ENCODE peak calls at places on chromosomes 11 and 22, in nine cellular contexts. N, S, C, V, Q, M, P, I and D are unnamed samples.

GRCh38 chr11:129856036-129856435 is 39.3 kb downstream of the NFRKB start:
- DNase-seq in N (no peak), S (no peak), C (no peak), V (no peak), Q (no peak), M (no peak), P (no peak), I (no peak), D (no peak)

GRCh38 chr11:64887757-64888405 is 9.5 kb upstream of the EHD1 start:
- DNase-seq in N (peak), S (peak), C (no peak), V (peak), Q (peak), M (peak), P (peak), I (peak), D (peak)

GRCh38 chr11:132888226-132888625 is 644.1 kb downstream of the OPCML start:
- DNase-seq in N (no peak), S (no peak), C (no peak), V (no peak), Q (no peak), M (no peak), P (no peak), I (no peak), D (no peak)

GRCh38 chr11:120694706-120695105 is 183.2 kb downstream of the GRIK4 start:
- DNase-seq in N (no peak), S (no peak), C (no peak), V (no peak), Q (no peak), M (no peak), P (no peak), I (no peak), D (no peak)

GRCh38 chr11:44633641-44634040 is 68.2 kb downstream of the CD82 start:
- DNase-seq in N (peak), S (no peak), C (no peak), V (no peak), Q (no peak), M (no peak), P (no peak), I (no peak), D (no peak)

GRCh38 chr22:19085233-19086043 is 36.8 kb downstream of the DGCR2 start:
- DNase-seq in N (no peak), S (no peak), C (peak), V (no peak), Q (no peak), M (no peak), P (no peak), I (no peak), D (no peak)

GRCh38 chr22:17157714-17158113 is 1.4 kb downstream of the HDHD5 start:
- DNase-seq in N (no peak), S (no peak), C (no peak), V (no peak), Q (no peak), M (no peak), P (no peak), I (no peak), D (no peak)

GRCh38 chr11:64537876-64538275 is 53.1 kb upstream of the SLC22A12 start:
- DNase-seq in N (peak), S (no peak), C (no peak), V (no peak), Q (no peak), M (no peak), P (no peak), I (peak), D (no peak)

GRCh38 chr11:27861706-27862430 is 161.6 kb upstream of the BDNF start:
- DNase-seq in N (no peak), S (no peak), C (peak), V (no peak), Q (no peak), M (no peak), P (no peak), I (no peak), D (no peak)

GRCh38 chr11:131504199-131504949 is 134.0 kb downstream of the NTM start:
- DNase-seq in N (no peak), S (peak), C (no peak), V (peak), Q (peak), M (no peak), P (no peak), I (peak), D (peak)

GRCh38 chr11:57513911-57514537 is 1.5 kb downstream of the SLC43A1 start:
- DNase-seq in N (peak), S (no peak), C (no peak), V (no peak), Q (no peak), M (peak), P (no peak), I (peak), D (peak)

GRCh38 chr22:49964136-49964492 is 3.5 kb downstream of the PIM3 start:
- DNase-seq in N (peak), S (no peak), C (no peak), V (no peak), Q (no peak), M (peak), P (peak), I (peak), D (no peak)

GRCh38 chr11:29300441-29300840 is 716.4 kb downstream of the KCNA4 start:
- DNase-seq in N (no peak), S (no peak), C (peak), V (no peak), Q (no peak), M (no peak), P (no peak), I (no peak), D (no peak)

GRCh38 chr22:19105456-19105855 is 16.8 kb downstream of the DGCR2 start:
- DNase-seq in N (peak), S (no peak), C (no peak), V (no peak), Q (no peak), M (no peak), P (no peak), I (no peak), D (no peak)

GRCh38 chr11:62128835-62129234 is 5.0 kb downstream of the INCENP start:
- DNase-seq in N (peak), S (no peak), C (no peak), V (no peak), Q (no peak), M (no peak), P (no peak), I (no peak), D (peak)

GRCh38 chr11:86066033-86066432 is 2.9 kb downstream of the PICALM start:
- DNase-seq in N (no peak), S (no peak), C (no peak), V (no peak), Q (no peak), M (no peak), P (no peak), I (no peak), D (no peak)

GRCh38 chr11:128052912-128053641 is 534.3 kb downstream of the ETS1 start:
- DNase-seq in N (no peak), S (no peak), C (peak), V (no peak), Q (no peak), M (no peak), P (peak), I (no peak), D (no peak)

GRCh38 chr11:109106201-109106906 is 315.6 kb upstream of the C11orf87 start:
- DNase-seq in N (no peak), S (no peak), C (no peak), V (no peak), Q (no peak), M (no peak), P (no peak), I (no peak), D (no peak)

GRCh38 chr11:133577403-133577802 is 45.1 kb upstream of the OPCML start:
- DNase-seq in N (no peak), S (no peak), C (no peak), V (no peak), Q (no peak), M (no peak), P (no peak), I (no peak), D (no peak)

GRCh38 chr22:25485626-25486545 is 78.6 kb upstream of the GRK3 start:
- DNase-seq in N (no peak), S (no peak), C (no peak), V (no peak), Q (no peak), M (no peak), P (no peak), I (no peak), D (no peak)

GRCh38 chr22:47836957-47837356 is 1074.5 kb downstream of the TBC1D22A start:
- DNase-seq in N (no peak), S (no peak), C (peak), V (no peak), Q (no peak), M (no peak), P (no peak), I (no peak), D (no peak)

GRCh38 chr11:62242021-62242420 is at the start of gene SCGB1D2:
- DNase-seq in N (no peak), S (no peak), C (no peak), V (no peak), Q (no peak), M (peak), P (no peak), I (peak), D (no peak)

GRCh38 chr22:34105461-34106062 is 185.3 kb upstream of the LARGE1 start:
- DNase-seq in N (peak), S (peak), C (no peak), V (peak), Q (peak), M (peak), P (no peak), I (peak), D (peak)

GRCh38 chr11:47192111-47192510 is 5.9 kb upstream of the PACSIN3 start:
- DNase-seq in N (no peak), S (no peak), C (no peak), V (no peak), Q (no peak), M (no peak), P (no peak), I (no peak), D (no peak)

GRCh38 chr11:70078095-70078795 is at the start of gene ANO1:
- DNase-seq in N (peak), S (no peak), C (no peak), V (no peak), Q (no peak), M (no peak), P (no peak), I (no peak), D (no peak)

GRCh38 chr11:84714316-84714780 is 912.8 kb downstream of the DLG2 start:
- DNase-seq in N (no peak), S (peak), C (no peak), V (no peak), Q (no peak), M (peak), P (no peak), I (peak), D (no peak)

GRCh38 chr11:105071060-105071732 is 26.1 kb upstream of the CARD16 start:
- DNase-seq in N (no peak), S (no peak), C (no peak), V (no peak), Q (no peak), M (no peak), P (no peak), I (no peak), D (no peak)

GRCh38 chr11:117663389-117663788 is 133.6 kb downstream of the DSCAML1 start:
- DNase-seq in N (no peak), S (peak), C (no peak), V (peak), Q (peak), M (no peak), P (no peak), I (peak), D (peak)

GRCh38 chr11:103798029-103798428 is 238.4 kb upstream of the DDI1 start:
- DNase-seq in N (no peak), S (no peak), C (peak), V (no peak), Q (no peak), M (no peak), P (no peak), I (peak), D (no peak)

GRCh38 chr11:70240337-70240736 is 30.2 kb upstream of the PPFIA1 start:
- DNase-seq in N (no peak), S (no peak), C (no peak), V (no peak), Q (no peak), M (no peak), P (no peak), I (no peak), D (no peak)

GRCh38 chr22:33105501-33105911 is 47.3 kb upstream of the SYN3 start:
- DNase-seq in N (no peak), S (no peak), C (no peak), V (peak), Q (peak), M (no peak), P (no peak), I (no peak), D (no peak)

GRCh38 chr22:31614781-31615480 is 47.1 kb downstream of the PISD start:
- DNase-seq in N (no peak), S (no peak), C (no peak), V (no peak), Q (no peak), M (no peak), P (no peak), I (no peak), D (no peak)

GRCh38 chr22:40631925-40632324 is 4.6 kb downstream of the MRTFA start:
- DNase-seq in N (no peak), S (no peak), C (no peak), V (no peak), Q (no peak), M (no peak), P (no peak), I (no peak), D (no peak)